ENCODE peak calls at places on chromosomes 5 and 9, in six cellular contexts. One of them, this sample, is unnamed.

GRCh38 chr9:114263853-114264510 is 58.9 kb upstream of the ORM1 start:
- DNase-seq in HCT116: no peak
- DNase-seq in fibroblast of lung: no peak
- DNase-seq in mammary epithelial cell: no peak
- DNase-seq in GM12878: no peak
- DNase-seq in HepG2: no peak
- DNase-seq in this sample: no peak

GRCh38 chr5:165325201-165325600 is 1819.8 kb downstream of the MAT2B start:
- DNase-seq in HCT116: no peak
- DNase-seq in fibroblast of lung: peak; percentile 77
- DNase-seq in mammary epithelial cell: peak; percentile 88
- DNase-seq in GM12878: no peak
- DNase-seq in HepG2: no peak
- DNase-seq in this sample: no peak

GRCh38 chr9:21766096-21766495 is 36.3 kb upstream of the MTAP start:
- DNase-seq in HCT116: no peak
- DNase-seq in fibroblast of lung: no peak
- DNase-seq in mammary epithelial cell: no peak
- DNase-seq in GM12878: no peak
- DNase-seq in HepG2: peak; percentile 7
- DNase-seq in this sample: no peak

GRCh38 chr9:114867327-114867726 is 61.5 kb upstream of the TNFSF15 start:
- DNase-seq in HCT116: no peak
- DNase-seq in fibroblast of lung: no peak
- DNase-seq in mammary epithelial cell: no peak
- DNase-seq in GM12878: no peak
- DNase-seq in HepG2: no peak
- DNase-seq in this sample: no peak

GRCh38 chr9:109968702-109969450 is 188.9 kb downstream of the PALM2AKAP2 start:
- DNase-seq in HCT116: no peak
- DNase-seq in fibroblast of lung: no peak
- DNase-seq in mammary epithelial cell: peak; percentile 8
- DNase-seq in GM12878: no peak
- DNase-seq in HepG2: peak; percentile 6
- DNase-seq in this sample: peak; percentile 79

GRCh38 chr5:139689631-139690384 is 41.7 kb downstream of the CXXC5 start:
- DNase-seq in HCT116: no peak
- DNase-seq in fibroblast of lung: no peak
- DNase-seq in mammary epithelial cell: peak; percentile 28
- DNase-seq in GM12878: no peak
- DNase-seq in HepG2: no peak
- DNase-seq in this sample: peak; percentile 69

GRCh38 chr5:174430940-174431339 is 293.4 kb upstream of the MSX2 start:
- DNase-seq in HCT116: no peak
- DNase-seq in fibroblast of lung: no peak
- DNase-seq in mammary epithelial cell: no peak
- DNase-seq in GM12878: no peak
- DNase-seq in HepG2: no peak
- DNase-seq in this sample: no peak

GRCh38 chr5:97874491-97874890 is 691.4 kb upstream of the RIOK2 start:
- DNase-seq in HCT116: no peak
- DNase-seq in fibroblast of lung: no peak
- DNase-seq in mammary epithelial cell: no peak
- DNase-seq in GM12878: no peak
- DNase-seq in HepG2: no peak
- DNase-seq in this sample: no peak

GRCh38 chr5:67416133-67416937 is 219.7 kb upstream of the CD180 start:
- DNase-seq in HCT116: no peak
- DNase-seq in fibroblast of lung: no peak
- DNase-seq in mammary epithelial cell: no peak
- DNase-seq in GM12878: peak; percentile 64
- DNase-seq in HepG2: no peak
- DNase-seq in this sample: no peak

GRCh38 chr5:27171696-27172362 is 133.4 kb upstream of the CDH9 start:
- DNase-seq in HCT116: no peak
- DNase-seq in fibroblast of lung: no peak
- DNase-seq in mammary epithelial cell: no peak
- DNase-seq in GM12878: no peak
- DNase-seq in HepG2: no peak
- DNase-seq in this sample: no peak

GRCh38 chr5:145246379-145246778 is 588.8 kb downstream of the PRELID2 start:
- DNase-seq in HCT116: no peak
- DNase-seq in fibroblast of lung: no peak
- DNase-seq in mammary epithelial cell: no peak
- DNase-seq in GM12878: no peak
- DNase-seq in HepG2: no peak
- DNase-seq in this sample: no peak

GRCh38 chr5:156094001-156094400 is 233.0 kb upstream of the SGCD start:
- DNase-seq in HCT116: no peak
- DNase-seq in fibroblast of lung: peak; percentile 52
- DNase-seq in mammary epithelial cell: no peak
- DNase-seq in GM12878: no peak
- DNase-seq in HepG2: no peak
- DNase-seq in this sample: no peak

GRCh38 chr5:178992291-178992895 is 2.7 kb downstream of the GRM6 start:
- DNase-seq in HCT116: no peak
- DNase-seq in fibroblast of lung: no peak
- DNase-seq in mammary epithelial cell: no peak
- DNase-seq in GM12878: no peak
- DNase-seq in HepG2: no peak
- DNase-seq in this sample: no peak

GRCh38 chr5:151157426-151158286 is at the start of gene ANXA6:
- DNase-seq in HCT116: peak; percentile 45
- DNase-seq in fibroblast of lung: peak; percentile 80
- DNase-seq in mammary epithelial cell: peak; percentile 59
- DNase-seq in GM12878: no peak
- DNase-seq in HepG2: peak; percentile 22
- DNase-seq in this sample: no peak

GRCh38 chr5:98755406-98755805 is 18.1 kb upstream of the RGMB start:
- DNase-seq in HCT116: no peak
- DNase-seq in fibroblast of lung: peak; percentile 81
- DNase-seq in mammary epithelial cell: no peak
- DNase-seq in GM12878: no peak
- DNase-seq in HepG2: no peak
- DNase-seq in this sample: no peak

GRCh38 chr5:66945389-66946349 is 250.9 kb downstream of the CD180 start:
- DNase-seq in HCT116: no peak
- DNase-seq in fibroblast of lung: no peak
- DNase-seq in mammary epithelial cell: no peak
- DNase-seq in GM12878: no peak
- DNase-seq in HepG2: no peak
- DNase-seq in this sample: no peak

GRCh38 chr9:126513159-126514036 is 100.3 kb upstream of the LMX1B start:
- DNase-seq in HCT116: no peak
- DNase-seq in fibroblast of lung: no peak
- DNase-seq in mammary epithelial cell: peak; percentile 79
- DNase-seq in GM12878: no peak
- DNase-seq in HepG2: no peak
- DNase-seq in this sample: no peak

GRCh38 chr5:39891376-39891775 is 466.6 kb upstream of the DAB2 start:
- DNase-seq in HCT116: no peak
- DNase-seq in fibroblast of lung: peak; percentile 51
- DNase-seq in mammary epithelial cell: no peak
- DNase-seq in GM12878: no peak
- DNase-seq in HepG2: no peak
- DNase-seq in this sample: no peak

GRCh38 chr9:36820392-36820861 is 213.6 kb downstream of the PAX5 start:
- DNase-seq in HCT116: no peak
- DNase-seq in fibroblast of lung: no peak
- DNase-seq in mammary epithelial cell: no peak
- DNase-seq in GM12878: no peak
- DNase-seq in HepG2: no peak
- DNase-seq in this sample: no peak

GRCh38 chr9:81318571-81318970 is 370.8 kb downstream of the TLE1 start:
- DNase-seq in HCT116: no peak
- DNase-seq in fibroblast of lung: peak; percentile 78
- DNase-seq in mammary epithelial cell: peak; percentile 21
- DNase-seq in GM12878: no peak
- DNase-seq in HepG2: peak; percentile 12
- DNase-seq in this sample: no peak

GRCh38 chr5:20023686-20024085 is 35.7 kb upstream of the CDH18 start:
- DNase-seq in HCT116: no peak
- DNase-seq in fibroblast of lung: peak; percentile 28
- DNase-seq in mammary epithelial cell: no peak
- DNase-seq in GM12878: no peak
- DNase-seq in HepG2: no peak
- DNase-seq in this sample: no peak

GRCh38 chr5:168347786-168348414 is 56.5 kb downstream of the WWC1 start:
- DNase-seq in HCT116: no peak
- DNase-seq in fibroblast of lung: no peak
- DNase-seq in mammary epithelial cell: no peak
- DNase-seq in GM12878: no peak
- DNase-seq in HepG2: no peak
- DNase-seq in this sample: no peak

GRCh38 chr5:177366528-177367322 is 9.0 kb downstream of the RGS14 start:
- DNase-seq in HCT116: no peak
- DNase-seq in fibroblast of lung: peak; percentile 75
- DNase-seq in mammary epithelial cell: no peak
- DNase-seq in GM12878: no peak
- DNase-seq in HepG2: peak; percentile 75
- DNase-seq in this sample: no peak
- H3K4me3 ChIP-seq in HCT116: no peak overlapping the region
- H3K4me3 ChIP-seq in fibroblast of lung: peak overlapping the region; percentile 54
- H3K4me3 ChIP-seq in mammary epithelial cell: no peak overlapping the region
- H3K4me3 ChIP-seq in GM12878: no peak overlapping the region
- H3K4me3 ChIP-seq in HepG2: peak overlapping the region; percentile 64
- H3K4me3 ChIP-seq in this sample: no peak overlapping the region

GRCh38 chr5:135426102-135427082 is 20.8 kb downstream of the DCANP1 start:
- DNase-seq in HCT116: peak; percentile 65
- DNase-seq in fibroblast of lung: peak; percentile 41
- DNase-seq in mammary epithelial cell: peak; percentile 49
- DNase-seq in GM12878: peak; percentile 12
- DNase-seq in HepG2: peak; percentile 66
- DNase-seq in this sample: peak; percentile 69
- H2AFZ ChIP-seq in HCT116: peak overlapping the region; percentile 92
- H2AFZ ChIP-seq in fibroblast of lung: no peak overlapping the region
- H2AFZ ChIP-seq in mammary epithelial cell: no peak overlapping the region
- H2AFZ ChIP-seq in GM12878: peak overlapping the region; percentile 34
- H2AFZ ChIP-seq in HepG2: no peak overlapping the region
- H2AFZ ChIP-seq in this sample: no peak overlapping the region

GRCh38 chr5:55923177-55923872 is 71.4 kb downstream of the IL6ST start:
- DNase-seq in HCT116: no peak
- DNase-seq in fibroblast of lung: no peak
- DNase-seq in mammary epithelial cell: no peak
- DNase-seq in GM12878: no peak
- DNase-seq in HepG2: no peak
- DNase-seq in this sample: no peak
- H3K4me3 ChIP-seq in HCT116: no peak overlapping the region
- H3K4me3 ChIP-seq in fibroblast of lung: no peak overlapping the region
- H3K4me3 ChIP-seq in mammary epithelial cell: no peak overlapping the region
- H3K4me3 ChIP-seq in GM12878: peak overlapping the region; percentile 49
- H3K4me3 ChIP-seq in HepG2: no peak overlapping the region
- H3K4me3 ChIP-seq in this sample: no peak overlapping the region

GRCh38 chr5:77369566-77369965 is 122.5 kb downstream of the WDR41 start:
- DNase-seq in HCT116: no peak
- DNase-seq in fibroblast of lung: no peak
- DNase-seq in mammary epithelial cell: no peak
- DNase-seq in GM12878: no peak
- DNase-seq in HepG2: no peak
- DNase-seq in this sample: no peak
- H2AFZ ChIP-seq in HCT116: no peak overlapping the region
- H2AFZ ChIP-seq in fibroblast of lung: no peak overlapping the region
- H2AFZ ChIP-seq in mammary epithelial cell: no peak overlapping the region
- H2AFZ ChIP-seq in GM12878: no peak overlapping the region
- H2AFZ ChIP-seq in HepG2: no peak overlapping the region
- H2AFZ ChIP-seq in this sample: no peak overlapping the region

DNA sequence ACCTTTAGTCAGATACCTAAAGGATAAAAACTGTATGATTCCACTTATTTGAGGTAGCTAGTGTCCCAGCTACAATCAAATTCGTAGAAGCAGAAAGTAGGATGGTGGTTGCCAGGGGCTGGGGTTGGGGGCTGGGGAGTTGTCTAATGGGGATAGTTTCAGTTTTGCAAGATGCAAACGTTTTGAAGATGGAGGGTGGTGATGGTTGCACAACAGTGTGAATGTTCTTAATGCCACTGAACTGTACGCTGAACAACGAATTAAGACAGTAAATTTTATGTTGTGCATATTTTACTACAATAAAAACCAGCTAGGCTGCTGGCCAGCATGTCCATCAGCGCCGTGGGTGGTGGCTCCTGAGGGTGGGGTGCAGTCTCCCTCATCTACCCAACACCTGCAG is 137.8 kb downstream of the GADD45G start:
- DNase-seq in HCT116: no peak
- DNase-seq in fibroblast of lung: no peak
- DNase-seq in mammary epithelial cell: no peak
- DNase-seq in GM12878: no peak
- DNase-seq in HepG2: no peak
- DNase-seq in this sample: no peak
- H3K4me3 ChIP-seq in HCT116: no peak overlapping the region
- H3K4me3 ChIP-seq in fibroblast of lung: no peak overlapping the region
- H3K4me3 ChIP-seq in mammary epithelial cell: no peak overlapping the region
- H3K4me3 ChIP-seq in GM12878: no peak overlapping the region
- H3K4me3 ChIP-seq in HepG2: no peak overlapping the region
- H3K4me3 ChIP-seq in this sample: peak overlapping the region; percentile 24

GRCh38 chr5:74613283-74613682 is 27.2 kb downstream of the ENC1 start:
- DNase-seq in HCT116: no peak
- DNase-seq in fibroblast of lung: no peak
- DNase-seq in mammary epithelial cell: no peak
- DNase-seq in GM12878: no peak
- DNase-seq in HepG2: no peak
- DNase-seq in this sample: no peak

GRCh38 chr5:74617203-74617602 is 23.3 kb downstream of the ENC1 start:
- DNase-seq in HCT116: no peak
- DNase-seq in fibroblast of lung: no peak
- DNase-seq in mammary epithelial cell: no peak
- DNase-seq in GM12878: no peak
- DNase-seq in HepG2: no peak
- DNase-seq in this sample: no peak

GRCh38 chr5:74619308-74619707 is 21.2 kb downstream of the ENC1 start:
- DNase-seq in HCT116: no peak
- DNase-seq in fibroblast of lung: no peak
- DNase-seq in mammary epithelial cell: no peak
- DNase-seq in GM12878: no peak
- DNase-seq in HepG2: peak; percentile 79
- DNase-seq in this sample: no peak

GRCh38 chr5:74612059-74612458 is 28.5 kb downstream of the ENC1 start:
- DNase-seq in HCT116: no peak
- DNase-seq in fibroblast of lung: no peak
- DNase-seq in mammary epithelial cell: no peak
- DNase-seq in GM12878: no peak
- DNase-seq in HepG2: no peak
- DNase-seq in this sample: no peak

GRCh38 chr5:74616236-74617146 is 24.0 kb downstream of the ENC1 start:
- DNase-seq in HCT116: no peak
- DNase-seq in fibroblast of lung: peak; percentile 44
- DNase-seq in mammary epithelial cell: no peak
- DNase-seq in GM12878: no peak
- DNase-seq in HepG2: no peak
- DNase-seq in this sample: no peak
- H2AFZ ChIP-seq in HCT116: no peak overlapping the region
- H2AFZ ChIP-seq in fibroblast of lung: no peak overlapping the region
- H2AFZ ChIP-seq in mammary epithelial cell: no peak overlapping the region
- H2AFZ ChIP-seq in GM12878: no peak overlapping the region
- H2AFZ ChIP-seq in HepG2: no peak overlapping the region
- H2AFZ ChIP-seq in this sample: no peak overlapping the region

This sample was measured in OCI-LY7.